ENCODE peak calls at places on chromosomes 7 and 10, in six cellular contexts. F is germinal center; S is pulmonary artery endothelial cell; T is M059J; E is activated naive CD4-positive, alpha-beta T cell; B is natural killer cell treated with Interleukin-12 subunit alpha and Interleukin-12 subunit beta and Interleukin-15 and Interleukin-18, amount 100 ng/mL, for 72 hours. O is an unnamed sample.

GRCh38 chr7:115906690-115907089 is 123.9 kb downstream of the TFEC start:
- DNase-seq in B (no peak), F (no peak), T (no peak), E (no peak), S (no peak), O (no peak)

GRCh38 chr7:27314111-27314510 is 71.5 kb downstream of the EVX1 start:
- DNase-seq in F (no peak), E (no peak), B (no peak), S (no peak), T (no peak), O (no peak)

GRCh38 chr10:35135861-35136260 is 9.2 kb downstream of the CREM start:
- DNase-seq in S (no peak), E (no peak), F (no peak), B (no peak), T (no peak), O (no peak)

GRCh38 chr7:27154901-27155815 is 1.3 kb downstream of the HOXA7 start:
- DNase-seq in S (no peak), T (no peak), E (no peak), B (peak; percentile 55), F (no peak), O (no peak)

GRCh38 chr10:43854042-43854441 is 205.4 kb upstream of the ZNF32 start:
- DNase-seq in E (no peak), F (no peak), T (peak; percentile 99), S (no peak), B (no peak), O (no peak)

GRCh38 chr7:144391823-144392255 is 11.7 kb downstream of the NOBOX start:
- DNase-seq in T (peak; percentile 57), E (no peak), B (no peak), F (peak; percentile 36), S (peak; percentile 8), O (peak; percentile 52)

GRCh38 chr7:17771901-17772408 is 168.3 kb downstream of the SNX13 start:
- DNase-seq in T (no peak), F (no peak), B (no peak), E (no peak), S (no peak), O (no peak)

GRCh38 chr10:93752761-93753160 is 5.0 kb upstream of the LGI1 start:
- DNase-seq in S (no peak), E (no peak), F (no peak), B (no peak), T (peak; percentile 96), O (no peak)

GRCh38 chr10:129099486-129099885 is 367.6 kb upstream of the MGMT start:
- DNase-seq in E (no peak), B (no peak), S (no peak), F (no peak), T (no peak), O (no peak)

GRCh38 chr7:21276471-21277035 is 151.3 kb upstream of the SP4 start:
- DNase-seq in T (no peak), F (no peak), B (no peak), S (no peak), E (no peak), O (no peak)

GRCh38 chr7:24503511-24503910 is 69.7 kb upstream of the PALS2 start:
- DNase-seq in S (no peak), E (no peak), B (no peak), F (no peak), T (peak; percentile 2), O (no peak)

GRCh38 chr7:53768191-53768590 is 732.8 kb downstream of the POM121L12 start:
- DNase-seq in B (no peak), S (no peak), F (no peak), T (no peak), E (no peak), O (no peak)

GRCh38 chr7:85980740-85981139 is 663.0 kb upstream of the GRM3 start:
- DNase-seq in S (no peak), T (no peak), E (no peak), B (no peak), F (no peak), O (no peak)

GRCh38 chr7:38276096-38276857 is 2.8 kb upstream of the TARP start:
- DNase-seq in B (no peak), F (no peak), E (no peak), T (no peak), S (no peak), O (no peak)

GRCh38 chr10:11776080-11776479 is 33.9 kb downstream of the ECHDC3 start:
- DNase-seq in T (peak; percentile 56), E (no peak), B (no peak), S (no peak), F (no peak), O (no peak)

GRCh38 chr10:123509338-123509737 is 156.8 kb upstream of the GPR26 start:
- DNase-seq in E (no peak), B (no peak), F (no peak), T (no peak), S (no peak), O (no peak)

GRCh38 chr10:48691812-48692528 is 7.3 kb downstream of the WDFY4 start:
- DNase-seq in E (no peak), S (no peak), B (no peak), T (no peak), F (no peak), O (no peak)

GRCh38 chr10:63229192-63229591 is 96.1 kb downstream of the NRBF2 start:
- DNase-seq in F (no peak), B (no peak), E (no peak), S (no peak), T (no peak), O (no peak)

GRCh38 chr7:106681815-106682495 is 21.0 kb upstream of the CCDC71L start:
- DNase-seq in B (no peak), E (no peak), F (no peak), T (peak; percentile 97), S (peak; percentile 88), O (no peak)

GRCh38 chr10:46268076-46268881 is 18.5 kb upstream of the ANTXRL start:
- DNase-seq in E (peak; percentile 27), B (no peak), S (no peak), T (no peak), F (no peak), O (no peak)

GRCh38 chr10:32256613-32257437 is 90.1 kb downstream of the EPC1 start:
- DNase-seq in B (peak; percentile 71), E (peak; percentile 54), F (peak; percentile 71), T (peak; percentile 32), S (peak; percentile 20), O (peak; percentile 64)

GRCh38 chr7:14336256-14336655 is 346.8 kb upstream of the ETV1 start:
- DNase-seq in S (no peak), F (no peak), T (no peak), B (no peak), E (no peak), O (no peak)

O was measured in naive B cell.